ENCODE peak calls at places on chromosomes 13 and 19, in five cellular contexts. V is foreskin fibroblast; S is MM.1S; O is ascending aorta; C is CD4-positive, CD25-positive, alpha-beta regulatory T cell. U is an unnamed sample.

GRCh38 chr13:57682128-57682716 is 50.7 kb downstream of the PCDH17 start:
- DNase-seq in V (no peak), S (no peak), O (no peak), C (no peak), U (no peak)

GRCh38 chr19:1794424-1795185 is 17.5 kb downstream of the ATP8B3 start:
- DNase-seq in V (no peak), S (peak), O (no peak), C (no peak), U (no peak)

GRCh38 chr13:41005709-41006108 is 13.4 kb downstream of the ELF1 start:
- DNase-seq in V (no peak), S (no peak), O (no peak), C (no peak), U (no peak)

GRCh38 chr19:16371540-16371986 is 46.9 kb downstream of the KLF2 start:
- DNase-seq in V (no peak), S (peak), O (no peak), C (peak), U (no peak)

GRCh38 chr13:105979586-105979985 is 555.9 kb downstream of the EFNB2 start:
- DNase-seq in V (no peak), S (no peak), O (no peak), C (no peak), U (no peak)

GRCh38 chr19:42132030-42132628 is at the start of gene POU2F2:
- DNase-seq in V (peak), S (peak), O (peak), C (peak), U (no peak)

GRCh38 chr19:14476663-14477401 is 1.7 kb upstream of the PTGER1 start:
- DNase-seq in V (peak), S (no peak), O (no peak), C (no peak), U (peak)

GRCh38 chr19:11339254-11340098 is at the start of gene RAB3D:
- DNase-seq in V (peak), S (peak), O (peak), C (peak), U (peak)

GRCh38 chr13:30112602-30113435 is 194.5 kb downstream of the KATNAL1 start:
- DNase-seq in V (peak), S (peak), O (peak), C (peak), U (peak)